ENCODE peak calls at places on chromosomes 4 and X, in six cellular contexts. J, X, E, D, G and R are unnamed samples.

GRCh38 chr4:137532869-137533236 is 559 bp upstream of the PCDH18 start:
- DNase-seq in J (no peak), X (no peak), E (no peak), D (no peak), G (no peak), R (no peak)

GRCh38 chr4:147901886-147902285 is 170.0 kb downstream of the ARHGAP10 start:
- DNase-seq in J (no peak), X (no peak), E (no peak), D (no peak), G (no peak), R (no peak)

GRCh38 chrX:155221351-155221750 is 5.1 kb downstream of the VBP1 start:
- DNase-seq in J (no peak), X (no peak), E (no peak), D (no peak), G (no peak), R (no peak)

GRCh38 chr4:11428701-11429571 is at the start of gene HS3ST1:
- DNase-seq in J (no peak), X (peak; percentile 69), E (peak; percentile 90), D (peak; percentile 87), G (peak; percentile 39), R (peak; percentile 92)

GRCh38 chrX:106932960-106933537 is 12.8 kb downstream of the CLDN2 start:
- DNase-seq in J (no peak), X (no peak), E (no peak), D (no peak), G (no peak), R (no peak)

GRCh38 chr4:83121246-83121645 is 6.7 kb upstream of the PLAC8 start:
- DNase-seq in J (no peak), X (no peak), E (no peak), D (no peak), G (no peak), R (no peak)

GRCh38 chrX:42432552-42432951 is 345.4 kb downstream of the PPP1R2C start:
- DNase-seq in J (no peak), X (no peak), E (no peak), D (no peak), G (no peak), R (no peak)

GRCh38 chr4:4460759-4461158 is 73.9 kb downstream of the NSG1 start:
- DNase-seq in J (no peak), X (no peak), E (no peak), D (no peak), G (no peak), R (no peak)

GRCh38 chr4:16545656-16546055 is 319.4 kb upstream of the TAPT1 start:
- DNase-seq in J (no peak), X (no peak), E (no peak), D (no peak), G (no peak), R (no peak)

GRCh38 chr4:7132730-7133582 is 59.4 kb upstream of the SORCS2 start:
- DNase-seq in J (no peak), X (no peak), E (no peak), D (no peak), G (no peak), R (peak; percentile 70)

GRCh38 chr4:107747748-107748486 is 27.9 kb upstream of the PAPSS1 start:
- DNase-seq in J (no peak), X (no peak), E (no peak), D (no peak), G (no peak), R (no peak)

GRCh38 chrX:152520653-152521052 is 69.5 kb upstream of the GABRA3 start:
- DNase-seq in J (no peak), X (no peak), E (no peak), D (no peak), G (no peak), R (no peak)

GRCh38 chr4:52157641-52158316 is 106.7 kb downstream of the SPATA18 start:
- DNase-seq in J (no peak), X (no peak), E (no peak), D (no peak), G (no peak), R (no peak)

GRCh38 chr4:184825394-184826314 is at the start of gene ACSL1:
- DNase-seq in J (peak; percentile 77), X (peak; percentile 88), E (peak; percentile 82), D (peak; percentile 92), G (no peak), R (peak; percentile 91)

GRCh38 chr4:472881-473574 is 25.9 kb downstream of the ZNF721 start:
- DNase-seq in J (peak; percentile 15), X (no peak), E (no peak), D (no peak), G (no peak), R (no peak)

GRCh38 chr4:123064390-123064789 is 142.0 kb upstream of the NUDT6 start:
- DNase-seq in J (no peak), X (no peak), E (no peak), D (no peak), G (no peak), R (no peak)

GRCh38 chrX:52425710-52426245 is 57.0 kb downstream of the XAGE2 start:
- DNase-seq in J (no peak), X (no peak), E (no peak), D (no peak), G (no peak), R (no peak)

GRCh38 chr4:147463065-147463464 is 17.8 kb upstream of the EDNRA start:
- DNase-seq in J (no peak), X (no peak), E (no peak), D (no peak), G (no peak), R (no peak)

GRCh38 chr4:122012735-122013134 is 60.9 kb upstream of the TRPC3 start:
- DNase-seq in J (no peak), X (no peak), E (no peak), D (no peak), G (no peak), R (no peak)

GRCh38 chrX:6941041-6941440 is 206.5 kb upstream of the STS start:
- DNase-seq in J (no peak), X (no peak), E (no peak), D (no peak), G (no peak), R (no peak)

GRCh38 chrX:141175786-141176185 is 1.1 kb downstream of the LDOC1 start:
- DNase-seq in J (no peak), X (no peak), E (no peak), D (no peak), G (no peak), R (no peak)

GRCh38 chr4:127533028-127533700 is 99.6 kb upstream of the INTU start:
- DNase-seq in J (no peak), X (peak; percentile 61), E (peak; percentile 83), D (no peak), G (no peak), R (peak; percentile 53)

GRCh38 chr4:30717208-30718020 is 2.8 kb upstream of the PCDH7 start:
- DNase-seq in J (no peak), X (peak; percentile 34), E (peak; percentile 38), D (peak; percentile 51), G (no peak), R (peak; percentile 69)

GRCh38 chrX:40146471-40147398 is 49.0 kb upstream of the BCOR start:
- DNase-seq in J (peak; percentile 40), X (no peak), E (no peak), D (peak; percentile 65), G (no peak), R (no peak)

GRCh38 chr4:43264730-43265129 is 372.2 kb downstream of the GRXCR1 start:
- DNase-seq in J (no peak), X (no peak), E (no peak), D (no peak), G (no peak), R (no peak)

GRCh38 chr4:17618926-17619325 is 4.5 kb downstream of the MED28 start:
- DNase-seq in J (no peak), X (no peak), E (no peak), D (no peak), G (no peak), R (no peak)

GRCh38 chr4:24793219-24794005 is 2.0 kb upstream of the SOD3 start:
- DNase-seq in J (no peak), X (no peak), E (no peak), D (no peak), G (no peak), R (no peak)

GRCh38 chrX:37873220-37873619 is 25.8 kb upstream of the DYNLT3 start:
- DNase-seq in J (no peak), X (no peak), E (no peak), D (no peak), G (no peak), R (no peak)

GRCh38 chr4:112817933-112818921 is 181.3 kb downstream of the LARP7 start:
- DNase-seq in J (no peak), X (peak; percentile 32), E (peak; percentile 25), D (peak; percentile 54), G (peak; percentile 27), R (peak; percentile 86)

GRCh38 chrX:105190252-105190853 is 30.1 kb downstream of the TEX13A start:
- DNase-seq in J (no peak), X (no peak), E (no peak), D (no peak), G (peak; percentile 36), R (no peak)

DNA sequence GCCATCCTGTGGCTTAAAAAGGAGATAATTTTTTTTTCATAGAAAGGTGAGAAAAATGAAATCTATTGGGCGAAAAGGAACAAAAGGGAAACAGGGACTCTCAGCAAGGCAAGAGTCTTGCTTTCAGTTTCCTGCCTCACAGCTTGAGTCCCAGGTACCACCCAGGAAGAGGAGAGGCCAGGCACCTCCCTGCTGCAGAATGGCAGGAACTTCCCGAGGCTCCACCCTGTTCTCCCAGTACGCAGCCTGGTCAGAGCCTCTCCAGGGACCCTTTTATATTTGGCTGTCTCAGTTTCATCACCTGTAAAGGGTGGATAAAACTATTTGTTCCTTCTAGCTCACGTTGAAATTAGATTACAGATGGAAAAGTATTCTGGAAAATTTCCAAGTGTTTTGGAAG is 33.8 kb downstream of the UCHL1 start:
- DNase-seq in J (no peak), X (no peak), E (no peak), D (no peak), G (no peak), R (no peak)
- H3K9me3 ChIP-seq in J (no peaks in the 10 kb centered on the region), X (no peaks in the 10 kb centered on the region), E (peaks cover 13% of the 10 kb centered on the region), D (peaks cover 7% of the 10 kb centered on the region), G (no peaks in the 10 kb centered on the region), R (peaks cover 3% of the 10 kb centered on the region)

DNA sequence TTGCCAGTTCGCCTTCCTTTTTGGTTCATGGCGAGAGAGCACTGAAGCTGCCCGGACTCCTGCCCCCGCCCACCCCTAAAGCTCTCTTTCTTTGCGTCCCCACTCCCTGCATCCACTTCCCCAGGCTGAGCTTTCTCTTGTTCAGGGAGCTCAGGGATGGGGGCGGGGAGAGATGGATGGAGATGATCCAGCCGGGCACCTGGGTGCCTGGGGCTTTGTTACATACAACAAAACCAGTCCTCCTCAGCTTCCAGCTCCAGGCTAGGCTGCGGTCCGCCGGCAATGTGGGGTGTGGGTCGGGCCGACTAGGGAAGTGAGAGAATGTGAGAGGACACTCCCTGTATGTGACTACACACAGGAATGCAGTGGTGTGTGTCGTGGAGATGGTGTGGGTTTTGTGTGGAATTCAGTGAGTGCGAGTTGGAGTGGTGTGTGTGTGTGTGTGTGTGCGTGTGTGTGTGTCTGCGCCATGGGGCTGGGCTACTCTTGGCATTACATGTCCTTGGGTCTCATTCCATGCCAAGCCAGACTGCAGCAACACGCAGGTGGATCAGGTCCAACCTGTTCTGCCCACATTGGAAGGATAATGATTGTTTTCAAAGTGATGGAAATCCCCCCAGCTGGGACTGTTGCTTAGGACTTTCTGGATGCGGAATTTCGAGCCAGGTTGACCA is 149.3 kb upstream of the CHRDL1 start:
- DNase-seq in J (no peak), X (no peak), E (peak; percentile 45), D (no peak), G (no peak), R (no peak)
- H3K27ac ChIP-seq in J (no peak overlapping the region), X (no peak overlapping the region), E (peak overlapping the region; percentile 54), D (no peak overlapping the region), G (no peak overlapping the region), R (no peak overlapping the region)

GRCh38 chrX:9728271-9728670 is 37.4 kb downstream of the GPR143 start:
- DNase-seq in J (no peak), X (no peak), E (no peak), D (no peak), G (no peak), R (no peak)
- H3K9me3 ChIP-seq in J (no peaks in the 10 kb centered on the region), X (no peaks in the 10 kb centered on the region), E (peaks cover 24% of the 10 kb centered on the region), D (no peaks in the 10 kb centered on the region), G (no peaks in the 10 kb centered on the region), R (peaks cover 1% of the 10 kb centered on the region)

GRCh38 chr4:142366821-142367220 is 479.3 kb downstream of the INPP4B start:
- DNase-seq in J (no peak), X (no peak), E (no peak), D (no peak), G (no peak), R (no peak)
- H3K27ac ChIP-seq in J (peak overlapping the region; percentile 51), X (no peak overlapping the region), E (no peak overlapping the region), D (no peak overlapping the region), G (no peak overlapping the region), R (no peak overlapping the region)